ENCODE peak calls at places on chromosomes 12 and 14, in seven cellular contexts. One of them, this sample, is unnamed.

GRCh38 chr14:93857500-93857899 is 69.2 kb upstream of the PRIMA1 start:
- DNase-seq in H1: no peak
- DNase-seq in GM23338: peak
- DNase-seq in prostate gland: peak
- DNase-seq in stomach: no peak
- DNase-seq in SK-N-SH: no peak
- DNase-seq in HCT116: peak
- DNase-seq in this sample: no peak

GRCh38 chr12:116916714-116917114 is 6.0 kb downstream of the FBXW8 start:
- DNase-seq in H1: no peak
- DNase-seq in GM23338: peak
- DNase-seq in prostate gland: no peak
- DNase-seq in stomach: peak
- DNase-seq in SK-N-SH: no peak
- DNase-seq in HCT116: peak
- DNase-seq in this sample: peak

GRCh38 chr12:51392556-51393237 is 1.5 kb upstream of the GALNT6 start:
- DNase-seq in H1: peak
- DNase-seq in GM23338: peak
- DNase-seq in prostate gland: no peak
- DNase-seq in stomach: no peak
- DNase-seq in SK-N-SH: no peak
- DNase-seq in HCT116: no peak
- DNase-seq in this sample: peak

GRCh38 chr14:100605706-100606686 is 18.8 kb upstream of the BEGAIN start:
- DNase-seq in H1: no peak
- DNase-seq in GM23338: no peak
- DNase-seq in prostate gland: no peak
- DNase-seq in stomach: no peak
- DNase-seq in SK-N-SH: peak
- DNase-seq in HCT116: no peak
- DNase-seq in this sample: no peak

GRCh38 chr12:48717252-48717695 is 767 bp upstream of the CCNT1 start:
- DNase-seq in H1: no peak
- DNase-seq in GM23338: peak
- DNase-seq in prostate gland: no peak
- DNase-seq in stomach: no peak
- DNase-seq in SK-N-SH: no peak
- DNase-seq in HCT116: no peak
- DNase-seq in this sample: no peak

GRCh38 chr12:49979061-49979586 is 6.4 kb downstream of the AQP6 start:
- DNase-seq in H1: no peak
- DNase-seq in GM23338: no peak
- DNase-seq in prostate gland: no peak
- DNase-seq in stomach: no peak
- DNase-seq in SK-N-SH: peak
- DNase-seq in HCT116: no peak
- DNase-seq in this sample: no peak

GRCh38 chr12:46650688-46651087 is 175.1 kb downstream of the SLC38A4 start:
- DNase-seq in H1: no peak
- DNase-seq in GM23338: no peak
- DNase-seq in prostate gland: no peak
- DNase-seq in stomach: no peak
- DNase-seq in SK-N-SH: no peak
- DNase-seq in HCT116: no peak
- DNase-seq in this sample: no peak

GRCh38 chr14:99391671-99392070 is 89.0 kb downstream of the SETD3 start:
- DNase-seq in H1: no peak
- DNase-seq in GM23338: no peak
- DNase-seq in prostate gland: no peak
- DNase-seq in stomach: no peak
- DNase-seq in SK-N-SH: no peak
- DNase-seq in HCT116: no peak
- DNase-seq in this sample: no peak

GRCh38 chr12:26126340-26127284 is 1.8 kb upstream of the BHLHE41 start:
- DNase-seq in H1: peak
- DNase-seq in GM23338: peak
- DNase-seq in prostate gland: peak
- DNase-seq in stomach: peak
- DNase-seq in SK-N-SH: peak
- DNase-seq in HCT116: no peak
- DNase-seq in this sample: peak
- TF ChIP-seq POLR2AphosphoS5 in H1: no peak
- TF ChIP-seq POLR2AphosphoS5 in GM23338: no peak
- TF ChIP-seq POLR2AphosphoS5 in prostate gland: no peak
- TF ChIP-seq POLR2AphosphoS5 in stomach: peak
- TF ChIP-seq POLR2AphosphoS5 in SK-N-SH: no peak
- TF ChIP-seq POLR2AphosphoS5 in HCT116: no peak
- TF ChIP-seq POLR2AphosphoS5 in this sample: peak

DNA sequence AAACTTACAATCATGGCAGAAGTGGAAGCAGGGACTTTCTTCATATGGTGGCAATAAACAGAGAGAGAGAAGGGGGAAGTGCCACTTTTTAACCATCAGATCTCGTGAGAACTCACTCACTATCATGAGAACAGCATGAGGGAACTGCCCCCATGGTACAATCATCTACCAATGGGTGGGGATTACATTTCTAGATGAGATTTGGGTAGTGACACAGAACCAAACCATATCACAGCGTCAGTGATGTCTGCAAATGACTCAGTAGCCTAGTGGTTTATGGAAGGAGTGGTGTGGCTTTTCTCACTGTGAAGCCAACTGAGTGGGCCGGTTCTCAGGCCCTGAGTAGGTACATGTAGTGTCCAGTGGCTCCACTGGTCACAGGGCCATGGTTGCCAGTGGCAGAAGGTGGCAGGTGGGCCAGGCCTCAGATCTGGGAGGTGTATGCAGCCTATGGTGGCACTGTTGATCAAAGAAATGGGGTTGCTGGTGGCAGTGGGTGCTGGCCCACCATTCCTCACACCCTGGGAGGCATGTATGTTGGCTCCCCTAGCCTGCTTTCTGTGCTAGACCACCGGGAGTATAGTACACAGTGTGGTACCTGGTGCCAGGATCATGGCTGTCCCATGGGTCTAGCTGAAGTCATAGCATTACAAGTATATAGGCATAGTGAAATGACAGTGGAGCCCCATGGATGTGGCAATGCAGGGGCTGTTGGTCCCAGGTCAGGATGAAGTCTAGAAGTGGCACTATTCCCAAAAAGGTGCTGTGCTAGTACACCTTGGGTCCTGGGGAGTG is 191.9 kb downstream of the NUBPL start:
- DNase-seq in H1: no peak
- DNase-seq in GM23338: no peak
- DNase-seq in prostate gland: no peak
- DNase-seq in stomach: no peak
- DNase-seq in SK-N-SH: no peak
- DNase-seq in HCT116: no peak
- DNase-seq in this sample: no peak
- H3K4me3 ChIP-seq in H1: no peak
- H3K4me3 ChIP-seq in GM23338: no peak
- H3K4me3 ChIP-seq in prostate gland: no peak
- H3K4me3 ChIP-seq in stomach: no peak
- H3K4me3 ChIP-seq in SK-N-SH: no peak
- H3K4me3 ChIP-seq in HCT116: no peak
- H3K4me3 ChIP-seq in this sample: no peak

GRCh38 chr12:38890102-38890501 is 15.3 kb downstream of the CPNE8 start:
- DNase-seq in H1: no peak
- DNase-seq in GM23338: no peak
- DNase-seq in prostate gland: no peak
- DNase-seq in stomach: no peak
- DNase-seq in SK-N-SH: peak
- DNase-seq in HCT116: no peak
- DNase-seq in this sample: no peak
- TF ChIP-seq POLR2AphosphoS5 in H1: no peak
- TF ChIP-seq POLR2AphosphoS5 in GM23338: no peak
- TF ChIP-seq POLR2AphosphoS5 in prostate gland: no peak
- TF ChIP-seq POLR2AphosphoS5 in stomach: no peak
- TF ChIP-seq POLR2AphosphoS5 in SK-N-SH: no peak
- TF ChIP-seq POLR2AphosphoS5 in HCT116: no peak
- TF ChIP-seq POLR2AphosphoS5 in this sample: peak

GRCh38 chr12:3490848-3491382 is at the start of gene PRMT8:
- DNase-seq in H1: peak
- DNase-seq in GM23338: peak
- DNase-seq in prostate gland: no peak
- DNase-seq in stomach: no peak
- DNase-seq in SK-N-SH: peak
- DNase-seq in HCT116: no peak
- DNase-seq in this sample: no peak
- H3K4me3 ChIP-seq in H1: peak
- H3K4me3 ChIP-seq in GM23338: peak
- H3K4me3 ChIP-seq in prostate gland: no peak
- H3K4me3 ChIP-seq in stomach: no peak
- H3K4me3 ChIP-seq in SK-N-SH: peak
- H3K4me3 ChIP-seq in HCT116: no peak
- H3K4me3 ChIP-seq in this sample: no peak

GRCh38 chr14:68817513-68818212 is 24.8 kb upstream of the ZFP36L1 start:
- DNase-seq in H1: no peak
- DNase-seq in GM23338: no peak
- DNase-seq in prostate gland: no peak
- DNase-seq in stomach: no peak
- DNase-seq in SK-N-SH: peak
- DNase-seq in HCT116: no peak
- DNase-seq in this sample: no peak

GRCh38 chr14:68819260-68819691 is 26.4 kb upstream of the ZFP36L1 start:
- DNase-seq in H1: peak
- DNase-seq in GM23338: peak
- DNase-seq in prostate gland: no peak
- DNase-seq in stomach: peak
- DNase-seq in SK-N-SH: peak
- DNase-seq in HCT116: peak
- DNase-seq in this sample: peak

GRCh38 chr14:68816183-68816942 is 23.5 kb upstream of the ZFP36L1 start:
- DNase-seq in H1: peak
- DNase-seq in GM23338: peak
- DNase-seq in prostate gland: peak
- DNase-seq in stomach: peak
- DNase-seq in SK-N-SH: peak
- DNase-seq in HCT116: no peak
- DNase-seq in this sample: peak

GRCh38 chr14:68815288-68816182 is 22.7 kb upstream of the ZFP36L1 start:
- DNase-seq in H1: no peak
- DNase-seq in GM23338: no peak
- DNase-seq in prostate gland: no peak
- DNase-seq in stomach: no peak
- DNase-seq in SK-N-SH: peak
- DNase-seq in HCT116: no peak
- DNase-seq in this sample: no peak

GRCh38 chr14:68816943-68817430 is 24.1 kb upstream of the ZFP36L1 start:
- DNase-seq in H1: no peak
- DNase-seq in GM23338: no peak
- DNase-seq in prostate gland: no peak
- DNase-seq in stomach: no peak
- DNase-seq in SK-N-SH: no peak
- DNase-seq in HCT116: no peak
- DNase-seq in this sample: no peak
- TF ChIP-seq POLR2AphosphoS5 in H1: no peak
- TF ChIP-seq POLR2AphosphoS5 in GM23338: no peak
- TF ChIP-seq POLR2AphosphoS5 in prostate gland: no peak
- TF ChIP-seq POLR2AphosphoS5 in stomach: no peak
- TF ChIP-seq POLR2AphosphoS5 in SK-N-SH: no peak
- TF ChIP-seq POLR2AphosphoS5 in HCT116: no peak
- TF ChIP-seq POLR2AphosphoS5 in this sample: no peak

DNA sequence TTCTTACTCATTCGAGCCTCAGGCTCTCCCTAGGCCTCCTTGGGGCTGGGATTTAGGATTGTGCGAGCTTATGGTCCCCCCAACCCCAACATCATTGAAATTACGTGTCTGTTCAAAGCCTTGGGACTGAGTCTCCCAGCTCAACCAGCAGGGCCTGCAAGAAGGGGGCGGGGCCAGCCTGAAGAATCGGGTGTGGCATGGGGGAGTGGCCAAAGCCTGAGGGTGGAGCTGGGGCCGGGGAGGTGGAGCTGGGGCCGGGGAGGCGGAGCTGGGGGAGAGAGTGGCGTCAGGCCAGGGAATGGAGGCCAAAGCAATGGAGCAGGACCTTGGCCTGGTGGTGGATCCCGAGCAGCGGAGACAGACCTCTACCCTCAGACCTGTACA is 24.3 kb upstream of the HSPB8 start:
- DNase-seq in H1: peak
- DNase-seq in GM23338: peak
- DNase-seq in prostate gland: no peak
- DNase-seq in stomach: no peak
- DNase-seq in SK-N-SH: peak
- DNase-seq in HCT116: peak
- DNase-seq in this sample: no peak
- H3K4me3 ChIP-seq in H1: peak
- H3K4me3 ChIP-seq in GM23338: peak
- H3K4me3 ChIP-seq in prostate gland: no peak
- H3K4me3 ChIP-seq in stomach: no peak
- H3K4me3 ChIP-seq in SK-N-SH: no peak
- H3K4me3 ChIP-seq in HCT116: peak
- H3K4me3 ChIP-seq in this sample: no peak

DNA sequence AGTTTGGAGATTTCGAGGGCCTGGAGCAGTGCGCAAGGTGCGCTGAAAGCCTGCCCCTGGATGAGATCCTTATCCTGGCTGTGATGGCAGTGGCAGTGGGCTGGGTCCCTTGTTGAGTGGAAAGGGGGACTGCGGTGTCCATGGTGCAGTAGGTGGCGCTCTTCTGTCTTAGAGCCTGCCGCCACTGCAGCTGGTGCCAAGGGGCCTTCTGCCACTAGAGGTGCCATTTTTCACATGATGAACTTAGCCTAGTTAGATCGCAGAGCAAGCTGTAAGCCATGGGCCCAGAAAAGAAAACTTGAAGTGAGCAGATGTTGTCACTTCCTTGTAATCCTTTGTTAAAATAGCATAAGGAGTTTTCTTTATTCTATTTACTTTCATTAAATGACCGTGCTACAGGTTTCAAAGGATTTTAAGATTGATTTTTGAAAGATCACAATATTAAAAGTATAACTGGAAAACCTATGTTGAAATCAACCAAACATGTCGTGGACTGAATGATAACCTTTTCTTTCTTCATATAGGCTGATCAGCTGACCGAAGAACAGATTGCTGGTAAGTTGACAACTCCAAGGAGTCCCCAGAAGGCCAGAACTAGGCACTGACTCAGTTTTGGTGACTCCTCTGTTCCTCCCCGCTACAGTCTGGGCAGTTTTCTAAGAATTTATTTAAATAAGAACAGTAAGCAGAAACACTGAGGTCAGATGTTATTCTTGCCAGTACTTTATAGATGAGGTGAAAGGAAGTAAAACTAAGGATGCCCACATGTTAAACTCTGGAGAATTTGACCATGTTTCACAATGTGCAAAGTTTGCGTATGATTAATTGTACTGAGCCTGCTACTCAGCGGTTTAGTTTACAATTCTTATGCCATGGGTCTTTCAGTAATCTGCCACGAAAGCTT is 3.0 kb downstream of the CALM1 start:
- DNase-seq in H1: peak
- DNase-seq in GM23338: peak
- DNase-seq in prostate gland: peak
- DNase-seq in stomach: peak
- DNase-seq in SK-N-SH: peak
- DNase-seq in HCT116: peak
- DNase-seq in this sample: peak
- TF ChIP-seq POLR2AphosphoS5 in H1: peak
- TF ChIP-seq POLR2AphosphoS5 in GM23338: no peak
- TF ChIP-seq POLR2AphosphoS5 in prostate gland: peak
- TF ChIP-seq POLR2AphosphoS5 in stomach: peak
- TF ChIP-seq POLR2AphosphoS5 in SK-N-SH: no peak
- TF ChIP-seq POLR2AphosphoS5 in HCT116: peak
- TF ChIP-seq POLR2AphosphoS5 in this sample: peak